ENCODE peak calls at places on chromosomes 13 and 19, in five cellular contexts. W is GM12878, H is SK-N-SH, Y is K562, L is HepG2. M is an unnamed sample.

GRCh38 chr13:74280093-74280794 is 146.0 kb upstream of the KLF12 start:
- DNase-seq in Y (no peak), W (no peak), H (no peak), L (no peak), M (no peak)

GRCh38 chr19:31138077-31138476 is 211.2 kb downstream of the TSHZ3 start:
- DNase-seq in Y (no peak), H (no peak), W (no peak), L (no peak), M (no peak)

GRCh38 chr13:112346173-112346898 is 29.8 kb upstream of the SPACA7 start:
- DNase-seq in H (no peak), L (no peak), Y (no peak), W (no peak), M (peak; percentile 68)

GRCh38 chr13:72651196-72651595 is 76.2 kb downstream of the MZT1 start:
- DNase-seq in L (peak; percentile 17), H (peak; percentile 32), W (no peak), Y (no peak), M (no peak)

GRCh38 chr19:50797429-50798115 is 7.4 kb downstream of the ACP4 start:
- DNase-seq in H (peak; percentile 27), Y (no peak), L (no peak), W (no peak), M (no peak)

GRCh38 chr13:21360463-21360862 is 98.6 kb downstream of the ZDHHC20 start:
- DNase-seq in L (no peak), W (no peak), Y (no peak), H (no peak), M (peak; percentile 24)

GRCh38 chr13:113659337-113659736 is 1.3 kb upstream of the ATP4B start:
- DNase-seq in H (no peak), L (no peak), Y (no peak), W (no peak), M (no peak)

GRCh38 chr13:24644051-24644450 is 36.2 kb upstream of the ATP12A start:
- DNase-seq in W (no peak), H (no peak), Y (no peak), L (no peak), M (no peak)

GRCh38 chr13:78875792-78876580 is 217.0 kb upstream of the OBI1 start:
- DNase-seq in L (no peak), W (no peak), H (no peak), Y (no peak), M (peak; percentile 59)

DNA sequence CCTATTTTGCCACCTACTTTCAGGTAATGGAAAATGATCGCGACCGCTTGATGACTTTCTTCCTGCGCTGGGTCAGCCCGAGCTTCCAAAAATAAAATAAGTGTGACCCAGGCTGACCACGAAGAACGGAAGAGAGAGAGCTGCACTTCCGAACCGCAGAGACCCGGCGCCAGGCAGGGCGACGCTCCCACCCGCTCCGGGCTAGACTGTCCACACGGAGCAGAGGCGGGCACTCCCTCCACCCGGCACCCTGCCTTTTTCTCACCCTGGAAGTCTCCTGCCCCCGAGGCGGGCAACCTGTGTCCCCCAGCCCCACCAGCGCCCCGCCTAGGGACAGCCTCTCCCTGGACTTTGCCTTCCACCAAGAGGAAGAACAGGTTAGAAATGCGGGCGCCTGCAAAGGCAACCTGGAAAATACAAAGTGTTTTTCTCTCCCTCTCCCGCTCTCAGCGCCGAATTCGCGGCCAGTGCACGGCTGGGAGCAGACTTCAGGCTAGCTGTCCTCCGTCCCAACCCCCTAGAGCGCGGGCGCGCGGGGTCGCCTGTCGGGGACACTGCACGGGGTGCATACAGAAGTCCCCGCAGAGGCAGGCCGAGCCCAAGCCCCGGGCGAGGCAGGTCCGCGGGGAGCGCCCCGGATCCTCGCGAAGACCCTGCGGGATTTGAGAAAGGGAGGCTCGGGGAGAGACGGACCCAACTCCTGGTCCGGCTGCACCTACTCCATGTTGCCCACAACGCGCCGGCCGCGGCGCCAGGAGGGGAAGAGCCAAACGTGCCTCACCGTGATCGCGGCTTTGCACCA is 884 bp downstream of the SPRY2 start:
- DNase-seq in W (no peak), H (peak; percentile 60), Y (peak; percentile 14), L (peak; percentile 18), M (peak; percentile 61)
- H3K4me2 ChIP-seq in W (peak overlapping the region; percentile 86), H (peak overlapping the region; percentile 93), Y (peak overlapping the region; percentile 84), L (peak overlapping the region; percentile 76), M (peak overlapping the region; percentile 70)

GRCh38 chr19:10432736-10433130 is 12.4 kb downstream of the PDE4A start:
- DNase-seq in L (no peak), H (no peak), Y (no peak), W (no peak), M (no peak)

GRCh38 chr19:10431254-10431942 is 11.1 kb downstream of the PDE4A start:
- DNase-seq in W (peak; percentile 61), H (peak; percentile 46), L (no peak), Y (peak; percentile 56), M (no peak)

GRCh38 chr19:10433131-10433536 is 12.8 kb downstream of the PDE4A start:
- DNase-seq in L (no peak), Y (peak; percentile 17), W (no peak), H (no peak), M (no peak)

GRCh38 chr19:10430505-10431253 is 10.3 kb downstream of the PDE4A start:
- DNase-seq in Y (peak; percentile 88), L (no peak), W (no peak), H (peak; percentile 76), M (peak; percentile 61)

DNA sequence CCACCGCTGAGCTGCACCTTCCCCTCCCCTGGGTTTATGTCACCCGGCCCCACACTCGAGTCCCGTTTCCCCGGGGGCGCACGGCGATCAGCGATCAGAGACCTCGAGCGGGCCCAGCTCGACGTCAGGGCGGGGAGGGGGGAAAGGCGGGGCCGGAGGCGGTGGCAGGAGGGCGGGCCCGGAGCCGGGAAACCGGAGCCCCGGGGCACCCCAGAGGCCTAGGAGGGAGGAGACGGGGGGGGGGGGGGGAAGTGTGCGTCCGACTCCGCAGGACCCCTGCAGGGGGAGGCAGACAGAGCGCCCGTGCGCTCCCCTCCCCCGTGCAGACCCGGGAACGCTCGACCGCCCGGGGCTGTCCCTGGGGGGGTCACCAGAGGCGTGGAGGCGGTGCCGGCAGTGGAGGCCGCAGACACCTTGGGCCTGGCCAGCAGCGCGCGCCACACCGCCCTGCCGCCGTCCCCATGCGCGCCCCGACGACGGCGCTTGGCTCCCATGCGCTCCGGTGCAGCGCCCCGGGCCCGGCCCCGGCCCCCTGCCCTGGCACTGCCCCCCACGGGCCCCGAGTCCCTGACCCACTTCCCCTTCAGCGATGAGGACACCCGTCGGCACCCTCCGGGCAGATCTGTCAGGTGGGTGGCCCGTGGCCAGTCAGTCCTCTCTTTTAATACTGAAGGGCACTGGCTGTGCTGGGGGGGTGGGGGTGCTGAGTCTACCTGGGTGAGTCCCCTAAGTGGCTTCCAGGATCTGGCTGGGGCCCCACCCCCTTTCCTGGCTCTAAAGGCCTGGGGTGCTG is 11.8 kb downstream of the PDE4A start:
- DNase-seq in Y (peak; percentile 88), H (peak; percentile 68), L (no peak), W (no peak), M (no peak)
- TF ChIP-seq TAF1 in Y (peak; percentile 13), H (no peak), L (no peak), W (no peak), M (no peak)

DNA sequence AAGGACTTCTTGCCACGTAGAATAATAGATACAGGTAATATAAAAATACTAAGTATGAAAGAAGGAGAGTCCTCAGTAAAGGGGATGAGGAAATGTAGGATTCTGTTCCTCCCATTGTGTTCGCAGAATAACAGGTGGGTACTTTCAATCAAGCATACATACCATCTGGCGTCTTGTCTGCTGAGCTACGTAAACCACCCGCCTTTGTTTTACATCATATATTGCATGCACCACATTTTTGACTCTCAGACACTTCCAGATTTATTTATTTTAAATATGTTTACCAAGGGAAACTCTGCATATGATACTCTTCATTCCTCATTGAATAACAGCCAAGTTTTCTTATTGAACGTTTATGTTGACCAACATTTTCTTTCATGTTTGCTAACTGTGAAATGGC is 174.2 kb downstream of the FGF14 start:
- DNase-seq in W (no peak), L (no peak), Y (no peak), H (no peak), M (no peak)
- H3K4me2 ChIP-seq in W (no peak overlapping the region), L (no peak overlapping the region), Y (no peak overlapping the region), H (no peak overlapping the region), M (no peak overlapping the region)

GRCh38 chr19:33344611-33345010 is 28.9 kb upstream of the CEBPG start:
- DNase-seq in H (no peak), W (no peak), Y (no peak), L (no peak), M (no peak)

GRCh38 chr19:33347300-33347699 is 26.2 kb upstream of the CEBPG start:
- DNase-seq in Y (no peak), W (no peak), H (no peak), L (no peak), M (no peak)

GRCh38 chr19:33346665-33347064 is 26.8 kb upstream of the CEBPG start:
- DNase-seq in L (no peak), Y (no peak), W (no peak), H (no peak), M (no peak)

GRCh38 chr19:33345163-33345562 is 28.3 kb upstream of the CEBPG start:
- DNase-seq in L (no peak), W (no peak), H (no peak), Y (no peak), M (no peak)

DNA sequence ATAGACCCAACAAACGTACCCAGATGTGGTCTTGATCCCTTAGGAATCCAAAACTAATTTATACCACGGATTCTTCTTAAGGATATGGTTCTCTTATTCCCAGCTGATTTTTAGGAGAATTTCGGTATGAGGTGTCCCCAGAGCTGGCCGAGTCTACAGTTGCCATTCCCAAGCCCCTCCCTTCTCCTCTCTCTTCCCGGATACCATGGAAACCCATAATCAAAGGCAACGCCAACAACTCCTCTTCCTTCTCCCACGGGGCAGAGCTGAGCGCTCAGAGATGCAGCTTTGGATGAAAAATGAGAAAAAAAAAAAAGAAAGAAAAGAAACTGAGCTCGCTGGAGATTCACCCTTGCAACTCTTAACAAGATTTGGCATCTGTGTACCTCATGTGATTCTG is 29.3 kb upstream of the CEBPG start:
- DNase-seq in H (no peak), Y (no peak), W (no peak), L (no peak), M (no peak)
- TF ChIP-seq TAF1 in H (no peak), Y (no peak), W (no peak), L (no peak), M (no peak)

M was measured in H1.